ENCODE peak calls at places on chromosomes 2 and 18, in seven cellular contexts. M is CD8-positive, alpha-beta memory T cell; U is breast epithelium; C is uterus; B is right cardiac atrium; X is AG04450; N is naive thymus-derived CD4-positive, alpha-beta T cell. Q is an unnamed sample.

GRCh38 chr2:70070557-70071268 is 16.6 kb upstream of the PCBP1 start:
- DNase-seq in X (peak), N (peak), U (no peak), B (peak), M (peak), C (peak), Q (peak)

GRCh38 chr2:177551989-177552413 is 159.4 kb downstream of the AGPS start:
- DNase-seq in C (peak), U (peak), M (peak), B (peak), X (no peak), N (no peak), Q (no peak)

GRCh38 chr2:180519276-180519675 is 461.1 kb upstream of the UBE2E3 start:
- DNase-seq in U (no peak), M (no peak), C (no peak), B (no peak), X (no peak), N (no peak), Q (no peak)

GRCh38 chr2:100554788-100555407 is 7.9 kb upstream of the PDCL3 start:
- DNase-seq in U (no peak), B (peak), M (peak), X (no peak), N (peak), C (no peak), Q (no peak)

GRCh38 chr2:46580416-46580815 is 101.1 kb downstream of the TMEM247 start:
- DNase-seq in U (no peak), X (no peak), M (no peak), C (no peak), B (no peak), N (no peak), Q (no peak)

GRCh38 chr2:192148620-192149321 is 46.0 kb downstream of the TMEFF2 start:
- DNase-seq in C (no peak), B (no peak), X (no peak), N (no peak), U (no peak), M (no peak), Q (no peak)

GRCh38 chr2:116810645-116811044 is 1003.8 kb upstream of the DDX18 start:
- DNase-seq in C (no peak), M (no peak), X (no peak), U (no peak), N (no peak), B (no peak), Q (no peak)

GRCh38 chr2:241019441-241020139 is 21.2 kb downstream of the SNED1 start:
- DNase-seq in B (peak), C (no peak), X (no peak), N (no peak), M (no peak), U (no peak), Q (no peak)

GRCh38 chr2:166593403-166593802 is 99.4 kb upstream of the SCN7A start:
- DNase-seq in M (no peak), N (no peak), B (no peak), U (no peak), C (no peak), X (peak), Q (no peak)

GRCh38 chr2:180570864-180571263 is 409.5 kb upstream of the UBE2E3 start:
- DNase-seq in C (no peak), X (no peak), B (no peak), N (no peak), M (no peak), U (no peak), Q (no peak)

GRCh38 chr18:77234504-77235365 is 14.9 kb upstream of the GALR1 start:
- DNase-seq in M (no peak), B (no peak), C (no peak), N (no peak), X (no peak), U (no peak), Q (no peak)

GRCh38 chr2:27606611-27607010 is 22.2 kb downstream of the CCDC121 start:
- DNase-seq in C (no peak), X (no peak), M (no peak), N (no peak), U (no peak), B (no peak), Q (no peak)

GRCh38 chr2:56874717-56875116 is 690.9 kb downstream of the CCDC85A start:
- DNase-seq in M (no peak), B (peak), N (no peak), U (no peak), C (no peak), X (no peak), Q (no peak)

GRCh38 chr2:219803294-219803693 is 175.9 kb downstream of the SLC4A3 start:
- DNase-seq in X (no peak), M (no peak), B (no peak), N (no peak), C (no peak), U (no peak), Q (no peak)

GRCh38 chr2:207847807-207848544 is 78.3 kb upstream of the FZD5 start:
- DNase-seq in M (no peak), N (no peak), B (peak), U (no peak), X (no peak), C (no peak), Q (no peak)

GRCh38 chr18:7002107-7002506 is 115.5 kb downstream of the LAMA1 start:
- DNase-seq in U (no peak), C (no peak), N (no peak), M (no peak), B (no peak), X (no peak), Q (no peak)

GRCh38 chr2:187054501-187055319 is 205.7 kb upstream of the ZSWIM2 start:
- DNase-seq in N (no peak), C (no peak), X (no peak), U (no peak), M (no peak), B (no peak), Q (no peak)

GRCh38 chr2:196431957-196432356 is 207.6 kb upstream of the CCDC150 start:
- DNase-seq in U (no peak), M (no peak), B (no peak), N (no peak), X (no peak), C (no peak), Q (no peak)

GRCh38 chr2:70767094-70767698 is 804 bp downstream of the ADD2 start:
- DNase-seq in X (no peak), U (no peak), M (no peak), C (no peak), B (peak), N (peak), Q (no peak)

GRCh38 chr2:100739735-100740432 is 80.1 kb upstream of the NPAS2 start:
- DNase-seq in M (no peak), N (no peak), C (no peak), U (no peak), X (no peak), B (no peak), Q (no peak)

GRCh38 chr2:204127238-204127637 is 190.7 kb downstream of the ICOS start:
- DNase-seq in N (no peak), C (no peak), X (no peak), B (no peak), M (no peak), U (no peak), Q (no peak)

GRCh38 chr18:56890632-56891031 is 239.5 kb downstream of the WDR7 start:
- DNase-seq in B (no peak), U (no peak), C (no peak), M (no peak), X (peak), N (no peak), Q (no peak)

GRCh38 chr2:197908940-197909339 is 104.5 kb downstream of the PLCL1 start:
- DNase-seq in X (peak), B (no peak), C (no peak), N (no peak), U (no peak), M (no peak), Q (no peak)

GRCh38 chr2:96154506-96155380 is 9.5 kb upstream of the DUSP2 start:
- DNase-seq in U (peak), B (no peak), X (no peak), N (no peak), M (no peak), C (no peak), Q (no peak)

GRCh38 chr2:74228772-74229171 is 30.4 kb downstream of the MTHFD2 start:
- DNase-seq in M (no peak), N (no peak), B (no peak), U (no peak), X (no peak), C (no peak), Q (no peak)

GRCh38 chr2:54652540-54652939 is 70.9 kb upstream of the EML6 start:
- DNase-seq in B (no peak), X (no peak), N (no peak), C (no peak), M (no peak), U (no peak), Q (no peak)

GRCh38 chr18:40133253-40133652 is 1821.8 kb upstream of the PIK3C3 start:
- DNase-seq in B (no peak), U (no peak), X (no peak), C (no peak), M (no peak), N (no peak), Q (no peak)

GRCh38 chr18:63405986-63406385 is 16.3 kb downstream of the VPS4B start:
- DNase-seq in N (no peak), M (no peak), C (no peak), B (peak), U (no peak), X (no peak), Q (no peak)

GRCh38 chr18:44852216-44852615 is 171.5 kb downstream of the SETBP1 start:
- DNase-seq in M (no peak), N (no peak), X (no peak), B (no peak), C (no peak), U (no peak), Q (no peak)

GRCh38 chr2:45670646-45671045 is 19.2 kb downstream of the PRKCE start:
- DNase-seq in N (no peak), C (no peak), M (no peak), U (no peak), B (no peak), X (no peak), Q (no peak)

GRCh38 chr2:26008851-26009566 is 24.9 kb upstream of the RAB10 start:
- DNase-seq in M (no peak), N (no peak), B (peak), X (peak), U (no peak), C (no peak), Q (peak)

GRCh38 chr2:29811378-29811777 is 110.0 kb downstream of the ALK start:
- DNase-seq in U (no peak), C (no peak), N (no peak), X (no peak), M (no peak), B (no peak), Q (no peak)

GRCh38 chr2:29810956-29811355 is 110.4 kb downstream of the ALK start:
- DNase-seq in N (no peak), B (no peak), U (no peak), C (no peak), M (no peak), X (no peak), Q (no peak)

GRCh38 chr2:29806461-29806860 is 114.9 kb downstream of the ALK start:
- DNase-seq in X (no peak), M (no peak), U (no peak), C (no peak), N (no peak), B (no peak), Q (no peak)

GRCh38 chr2:29804671-29805070 is 116.7 kb downstream of the ALK start:
- DNase-seq in N (no peak), U (no peak), M (no peak), B (no peak), X (no peak), C (no peak), Q (no peak)

GRCh38 chr2:29808321-29808720 is 113.1 kb downstream of the ALK start:
- DNase-seq in M (no peak), X (no peak), U (no peak), C (no peak), N (no peak), B (no peak), Q (no peak)
- H3K4me3 ChIP-seq in M (no peak), X (no peak), U (no peak), C (no peak), N (no peak), B (no peak), Q (no peak)

GRCh38 chr2:64204716-64205115 is 60.5 kb upstream of the PELI1 start:
- DNase-seq in U (no peak), N (no peak), X (no peak), M (no peak), B (no peak), C (no peak), Q (no peak)

GRCh38 chr2:64205415-64205814 is 61.2 kb upstream of the PELI1 start:
- DNase-seq in B (no peak), U (no peak), X (no peak), M (no peak), N (no peak), C (no peak), Q (no peak)

GRCh38 chr2:64202206-64202864 is 58.1 kb upstream of the PELI1 start:
- DNase-seq in X (peak), B (no peak), U (no peak), M (no peak), C (no peak), N (no peak), Q (no peak)

GRCh38 chr2:64204006-64204632 is 59.9 kb upstream of the PELI1 start:
- DNase-seq in M (no peak), U (no peak), N (peak), C (no peak), X (no peak), B (peak), Q (no peak)

GRCh38 chr2:64203131-64204005 is 59.1 kb upstream of the PELI1 start:
- DNase-seq in C (no peak), X (no peak), U (no peak), N (no peak), B (no peak), M (no peak), Q (no peak)
- H3K27ac ChIP-seq in C (peak), X (peak), U (peak), N (peak), B (peak), M (no peak), Q (peak)

GRCh38 chr2:36358317-36358659 is 2.7 kb downstream of the CRIM1 start:
- DNase-seq in C (no peak), X (no peak), M (no peak), N (no peak), B (no peak), U (no peak), Q (no peak)

GRCh38 chr2:36360063-36360462 is 4.5 kb downstream of the CRIM1 start:
- DNase-seq in M (no peak), N (no peak), X (no peak), B (no peak), C (no peak), U (no peak), Q (no peak)

GRCh38 chr2:36357506-36358316 is 2.1 kb downstream of the CRIM1 start:
- DNase-seq in B (peak), U (no peak), C (peak), X (peak), N (no peak), M (peak), Q (peak)

GRCh38 chr2:36360834-36361233 is 5.3 kb downstream of the CRIM1 start:
- DNase-seq in M (no peak), X (no peak), N (no peak), U (no peak), C (no peak), B (no peak), Q (no peak)

GRCh38 chr2:36359006-36359580 is 3.5 kb downstream of the CRIM1 start:
- DNase-seq in B (no peak), X (no peak), N (no peak), C (no peak), U (no peak), M (no peak), Q (no peak)
- H3K4me3 ChIP-seq in B (peak), X (peak), N (no peak), C (peak), U (peak), M (no peak), Q (peak)

GRCh38 chr2:32360416-32360815 is 3.6 kb downstream of the BIRC6 start:
- DNase-seq in C (no peak), B (no peak), N (no peak), M (no peak), X (no peak), U (no peak), Q (no peak)
- H3K27ac ChIP-seq in C (no peak), B (no peak), N (no peak), M (no peak), X (no peak), U (no peak), Q (no peak)